ENCODE peak calls at places on chromosome 16, in eight cellular contexts. N is activated CD8-positive, alpha-beta T cell treated with anti-CD3 and anti-CD28 coated beads for 36 hours; W is Calu3; O is WTC11; X is testis; J is thoracic aorta; C is chondrocyte; U is astrocyte. M is an unnamed sample.

GRCh38 chr16:4487955-4488481 is 11.8 kb downstream of the HMOX2 start:
- DNase-seq in N (no peak), W (no peak), O (no peak), X (no peak), J (no peak), C (no peak), U (peak; percentile 74), M (no peak)

GRCh38 chr16:1680361-1680760 is 2.3 kb downstream of the JPT2 start:
- DNase-seq in N (no peak), W (no peak), O (no peak), X (no peak), J (no peak), C (no peak), U (no peak), M (no peak)

GRCh38 chr16:73232555-73233422 is 184.9 kb upstream of the ZFHX3 start:
- DNase-seq in N (no peak), W (peak; percentile 82), O (no peak), X (peak; percentile 26), J (no peak), C (no peak), U (peak; percentile 97), M (no peak)

GRCh38 chr16:87636050-87636684 is 33.9 kb downstream of the JPH3 start:
- DNase-seq in N (peak; percentile 93), W (peak; percentile 91), O (peak; percentile 88), X (peak; percentile 85), J (peak; percentile 55), C (no peak), U (peak; percentile 43), M (peak; percentile 65)

GRCh38 chr16:30984669-30985400 is at the start of gene HSD3B7:
- DNase-seq in N (peak; percentile 85), W (peak; percentile 97), O (peak; percentile 95), X (peak; percentile 91), J (peak; percentile 78), C (no peak), U (peak; percentile 47), M (peak; percentile 76)

GRCh38 chr16:83200005-83200779 is 573.4 kb downstream of the CDH13 start:
- DNase-seq in N (no peak), W (no peak), O (peak; percentile 20), X (peak; percentile 58), J (no peak), C (no peak), U (peak; percentile 20), M (no peak)

GRCh38 chr16:24218299-24218698 is 37.8 kb upstream of the CACNG3 start:
- DNase-seq in N (no peak), W (no peak), O (no peak), X (no peak), J (no peak), C (no peak), U (no peak), M (no peak)

GRCh38 chr16:62391940-62392339 is 355.7 kb upstream of the CDH8 start:
- DNase-seq in N (no peak), W (no peak), O (no peak), X (no peak), J (no peak), C (peak; percentile 85), U (no peak), M (no peak)

GRCh38 chr16:58176608-58177346 is 21.1 kb downstream of the CSNK2A2 start:
- DNase-seq in N (peak; percentile 17), W (no peak), O (no peak), X (no peak), J (no peak), C (no peak), U (no peak), M (no peak)

GRCh38 chr16:1770328-1771071 is 843 bp downstream of the NME3 start:
- DNase-seq in N (peak; percentile 76), W (peak; percentile 48), O (peak; percentile 63), X (peak; percentile 62), J (no peak), C (no peak), U (peak; percentile 61), M (peak; percentile 53)

GRCh38 chr16:28282045-28282444 is 10.3 kb upstream of the SBK1 start:
- DNase-seq in N (no peak), W (no peak), O (no peak), X (no peak), J (no peak), C (no peak), U (no peak), M (no peak)

GRCh38 chr16:2282866-2283555 is 15.1 kb upstream of the RNPS1 start:
- DNase-seq in N (no peak), W (no peak), O (no peak), X (no peak), J (no peak), C (no peak), U (no peak), M (no peak)

GRCh38 chr16:57694191-57694555 is 433 bp upstream of the DRC7 start:
- DNase-seq in N (no peak), W (no peak), O (no peak), X (no peak), J (no peak), C (no peak), U (no peak), M (no peak)

GRCh38 chr16:57277586-57277985 is 6.9 kb downstream of the PLLP start:
- DNase-seq in N (peak; percentile 83), W (peak; percentile 77), O (no peak), X (no peak), J (no peak), C (no peak), U (peak; percentile 83), M (no peak)

GRCh38 chr16:23015580-23015979 is 133.7 kb downstream of the USP31 start:
- DNase-seq in N (no peak), W (no peak), O (no peak), X (no peak), J (no peak), C (no peak), U (no peak), M (no peak)

GRCh38 chr16:70437017-70437581 is 1.8 kb downstream of the ST3GAL2 start:
- DNase-seq in N (peak; percentile 48), W (no peak), O (peak; percentile 68), X (peak; percentile 74), J (no peak), C (no peak), U (peak; percentile 90), M (no peak)

GRCh38 chr16:24721830-24722238 is 7.6 kb upstream of the TNRC6A start:
- DNase-seq in N (peak; percentile 83), W (no peak), O (no peak), X (no peak), J (no peak), C (no peak), U (peak; percentile 64), M (no peak)

GRCh38 chr16:50213939-50214519 is 52.3 kb upstream of the ADCY7 start:
- DNase-seq in N (no peak), W (peak; percentile 25), O (no peak), X (no peak), J (no peak), C (no peak), U (no peak), M (no peak)

GRCh38 chr16:69890891-69891282 is 60.2 kb upstream of the CLEC18A start:
- DNase-seq in N (no peak), W (no peak), O (no peak), X (no peak), J (no peak), C (no peak), U (no peak), M (no peak)

GRCh38 chr16:48231675-48232214 is 12.4 kb upstream of the LONP2 start:
- DNase-seq in N (peak; percentile 73), W (peak; percentile 57), O (peak; percentile 53), X (peak; percentile 57), J (no peak), C (no peak), U (peak; percentile 7), M (no peak)

DNA sequence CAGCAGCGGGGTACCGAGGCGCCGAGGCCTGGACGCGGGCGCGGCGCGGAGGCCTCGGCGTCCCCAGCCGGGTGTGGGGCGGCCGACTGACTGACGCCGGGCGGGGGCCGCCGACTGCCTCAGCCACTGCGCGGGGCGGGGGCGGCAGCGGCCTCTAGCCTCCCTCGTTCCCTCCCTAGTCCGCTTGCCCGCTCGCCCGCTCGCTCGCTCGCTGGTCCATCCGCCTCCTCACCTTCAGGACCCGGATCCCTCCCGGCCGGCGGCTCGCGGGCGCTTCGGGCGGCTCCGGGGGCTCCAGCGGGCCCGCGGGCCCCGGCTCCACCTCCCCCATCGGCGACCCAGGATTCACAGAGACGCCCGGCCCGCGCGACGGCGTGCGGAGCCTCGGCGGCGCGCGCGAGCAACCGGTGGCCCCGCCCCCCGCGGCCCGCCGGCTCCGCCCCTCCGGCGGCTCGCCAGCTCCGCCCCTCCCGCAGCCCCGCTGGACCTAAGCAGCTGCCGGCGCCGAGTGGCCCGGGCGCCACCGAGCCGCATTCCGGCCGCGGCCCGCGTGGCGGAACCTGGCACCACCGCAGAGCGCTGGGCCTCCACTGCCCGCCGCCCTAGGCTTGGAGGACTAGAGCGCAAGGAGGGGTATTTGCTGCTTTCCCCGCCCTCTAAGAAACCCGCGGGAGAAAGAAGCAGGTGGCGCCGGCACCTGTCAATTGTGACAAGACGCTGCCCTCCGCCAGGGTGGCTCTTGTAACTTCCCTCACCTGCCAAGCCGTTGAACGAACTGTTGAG is 773 bp downstream of the PHLPP2 start:
- DNase-seq in N (peak; percentile 75), W (peak; percentile 89), O (peak; percentile 74), X (peak; percentile 86), J (peak; percentile 11), C (no peak), U (peak; percentile 27), M (peak; percentile 80)
- TF ChIP-seq CTCF in N (no peak), W (no peak), O (no peak), X (no peak), J (no peak), C (no peak), U (no peak), M (no peak)

GRCh38 chr16:55775857-55776256 is 57.0 kb downstream of the CES1 start:
- DNase-seq in N (no peak), W (no peak), O (no peak), X (no peak), J (no peak), C (no peak), U (no peak), M (no peak)
- TF ChIP-seq CTCF in N (no peak), W (no peak), O (no peak), X (no peak), J (no peak), C (no peak), U (no peak), M (no peak)

DNA sequence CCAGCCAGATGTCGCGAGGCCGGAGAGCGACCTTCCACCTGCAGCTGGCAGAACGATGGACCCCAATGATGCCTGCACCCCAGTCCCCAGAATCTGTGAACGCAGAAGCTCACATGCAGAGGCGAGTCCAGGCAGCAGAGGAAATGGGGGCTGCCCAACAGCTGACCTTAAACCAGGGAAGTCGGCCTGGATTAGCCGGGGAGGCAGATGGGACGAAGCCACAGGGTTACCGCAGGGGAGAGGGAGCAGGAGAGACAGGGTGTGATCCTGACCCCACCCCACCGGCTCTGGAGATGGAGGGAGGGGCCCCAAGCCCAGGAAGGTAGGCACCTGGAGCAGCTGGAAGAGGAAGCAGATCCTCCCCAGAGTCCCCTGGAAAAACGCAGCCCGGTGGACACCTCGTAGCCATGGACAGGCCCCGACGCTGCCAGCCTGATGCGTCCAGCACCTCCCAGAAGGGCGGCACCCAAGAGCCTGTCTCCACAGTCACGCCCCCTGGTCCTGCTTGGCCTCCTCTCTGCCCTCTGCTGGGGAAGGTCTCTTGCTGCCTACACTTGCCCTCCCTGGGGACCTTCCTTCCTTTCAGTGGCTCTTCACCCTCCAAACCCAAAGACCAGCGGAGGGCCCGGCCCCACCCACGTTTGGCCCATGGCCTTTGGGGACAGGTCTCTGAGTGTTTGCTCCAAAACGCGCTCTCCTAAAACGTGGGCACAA is 37.3 kb downstream of the PIEZO1 start:
- DNase-seq in N (peak; percentile 59), W (peak; percentile 90), O (peak; percentile 87), X (no peak), J (no peak), C (no peak), U (no peak), M (no peak)
- TF ChIP-seq CTCF in N (peak; percentile 30), W (peak; percentile 89), O (peak; percentile 41), X (no peak), J (no peak), C (peak; percentile 41), U (no peak), M (no peak)

GRCh38 chr16:11404608-11405007 is 59.3 kb downstream of the RMI2 start:
- DNase-seq in N (no peak), W (no peak), O (no peak), X (no peak), J (no peak), C (no peak), U (no peak), M (no peak)
- TF ChIP-seq CTCF in N (no peak), W (no peak), O (no peak), X (no peak), J (no peak), C (no peak), U (no peak), M (no peak)

M was measured in natural killer cell.